ENCODE peak calls at places on chromosomes 13 and 19, in ten cellular contexts. One of them, this sample, is unnamed. For H3K4me1, the result is how much of the 10 kb centered on the place peaks cover.

GRCh38 chr13:110354209-110354627 is 47.1 kb downstream of the COL4A2 start:
- DNase-seq in H1: no peak
- DNase-seq in thoracic aorta: no peak
- DNase-seq in pancreas: no peak
- DNase-seq in ovary: no peak
- DNase-seq in SK-N-SH: no peak
- DNase-seq in A549: no peak
- DNase-seq in mammary epithelial cell: no peak
- DNase-seq in BE2C: no peak
- DNase-seq in IMR-90: peak
- DNase-seq in this sample: no peak

GRCh38 chr13:48571121-48571901 is 38.4 kb upstream of the RCBTB2 start:
- DNase-seq in H1: no peak
- DNase-seq in thoracic aorta: no peak
- DNase-seq in pancreas: no peak
- DNase-seq in ovary: no peak
- DNase-seq in SK-N-SH: no peak
- DNase-seq in A549: no peak
- DNase-seq in mammary epithelial cell: peak
- DNase-seq in BE2C: no peak
- DNase-seq in IMR-90: peak
- DNase-seq in this sample: no peak

GRCh38 chr19:46124638-46125115 is at the start of gene IGFL3:
- DNase-seq in H1: no peak
- DNase-seq in thoracic aorta: no peak
- DNase-seq in pancreas: no peak
- DNase-seq in ovary: no peak
- DNase-seq in SK-N-SH: no peak
- DNase-seq in A549: no peak
- DNase-seq in mammary epithelial cell: peak
- DNase-seq in BE2C: no peak
- DNase-seq in IMR-90: peak
- DNase-seq in this sample: no peak

GRCh38 chr13:112748947-112749346 is 59.1 kb downstream of the ATP11A start:
- DNase-seq in H1: no peak
- DNase-seq in thoracic aorta: no peak
- DNase-seq in pancreas: no peak
- DNase-seq in ovary: no peak
- DNase-seq in SK-N-SH: no peak
- DNase-seq in A549: no peak
- DNase-seq in mammary epithelial cell: no peak
- DNase-seq in BE2C: no peak
- DNase-seq in IMR-90: no peak
- DNase-seq in this sample: peak

GRCh38 chr19:46713781-46714522 is 3.0 kb downstream of the PRKD2 start:
- DNase-seq in H1: no peak
- DNase-seq in thoracic aorta: peak
- DNase-seq in pancreas: peak
- DNase-seq in ovary: peak
- DNase-seq in SK-N-SH: peak
- DNase-seq in A549: peak
- DNase-seq in mammary epithelial cell: peak
- DNase-seq in BE2C: peak
- DNase-seq in IMR-90: peak
- DNase-seq in this sample: peak

GRCh38 chr13:60220072-60220471 is 56.3 kb upstream of the DIAPH3 start:
- DNase-seq in H1: no peak
- DNase-seq in thoracic aorta: no peak
- DNase-seq in pancreas: no peak
- DNase-seq in ovary: no peak
- DNase-seq in SK-N-SH: no peak
- DNase-seq in A549: no peak
- DNase-seq in mammary epithelial cell: no peak
- DNase-seq in BE2C: no peak
- DNase-seq in IMR-90: no peak
- DNase-seq in this sample: no peak

GRCh38 chr13:25840261-25840660 is 211.6 kb downstream of the SHISA2 start:
- DNase-seq in H1: no peak
- DNase-seq in thoracic aorta: no peak
- DNase-seq in pancreas: no peak
- DNase-seq in ovary: no peak
- DNase-seq in SK-N-SH: no peak
- DNase-seq in A549: no peak
- DNase-seq in mammary epithelial cell: no peak
- DNase-seq in BE2C: no peak
- DNase-seq in IMR-90: no peak
- DNase-seq in this sample: no peak

GRCh38 chr19:55437410-55437809 is 5.7 kb downstream of the SHISA7 start:
- DNase-seq in H1: no peak
- DNase-seq in thoracic aorta: no peak
- DNase-seq in pancreas: peak
- DNase-seq in ovary: peak
- DNase-seq in SK-N-SH: no peak
- DNase-seq in A549: peak
- DNase-seq in mammary epithelial cell: peak
- DNase-seq in BE2C: no peak
- DNase-seq in IMR-90: peak
- DNase-seq in this sample: no peak

GRCh38 chr19:48511800-48512503 is at the start of gene LMTK3:
- DNase-seq in H1: no peak
- DNase-seq in thoracic aorta: no peak
- DNase-seq in pancreas: no peak
- DNase-seq in ovary: no peak
- DNase-seq in SK-N-SH: peak
- DNase-seq in A549: peak
- DNase-seq in mammary epithelial cell: no peak
- DNase-seq in BE2C: peak
- DNase-seq in IMR-90: peak
- DNase-seq in this sample: peak

GRCh38 chr13:64819081-64819480 is 2411.1 kb downstream of the PCDH9 start:
- DNase-seq in H1: no peak
- DNase-seq in thoracic aorta: no peak
- DNase-seq in pancreas: no peak
- DNase-seq in ovary: no peak
- DNase-seq in SK-N-SH: no peak
- DNase-seq in A549: no peak
- DNase-seq in mammary epithelial cell: no peak
- DNase-seq in BE2C: no peak
- DNase-seq in IMR-90: peak
- DNase-seq in this sample: no peak

GRCh38 chr13:43546260-43546659 is 240.5 kb downstream of the ENOX1 start:
- DNase-seq in H1: no peak
- DNase-seq in thoracic aorta: no peak
- DNase-seq in pancreas: no peak
- DNase-seq in ovary: peak
- DNase-seq in SK-N-SH: peak
- DNase-seq in A549: no peak
- DNase-seq in mammary epithelial cell: no peak
- DNase-seq in BE2C: peak
- DNase-seq in IMR-90: no peak
- DNase-seq in this sample: peak

GRCh38 chr13:45331981-45332830 is 8.8 kb downstream of the TPT1 start:
- DNase-seq in H1: no peak
- DNase-seq in thoracic aorta: no peak
- DNase-seq in pancreas: no peak
- DNase-seq in ovary: no peak
- DNase-seq in SK-N-SH: no peak
- DNase-seq in A549: peak
- DNase-seq in mammary epithelial cell: peak
- DNase-seq in BE2C: peak
- DNase-seq in IMR-90: peak
- DNase-seq in this sample: no peak

GRCh38 chr13:27953671-27954405 is 15.3 kb downstream of the CDX2 start:
- DNase-seq in H1: no peak
- DNase-seq in thoracic aorta: no peak
- DNase-seq in pancreas: peak
- DNase-seq in ovary: peak
- DNase-seq in SK-N-SH: peak
- DNase-seq in A549: peak
- DNase-seq in mammary epithelial cell: peak
- DNase-seq in BE2C: peak
- DNase-seq in IMR-90: peak
- DNase-seq in this sample: peak

GRCh38 chr13:75481176-75482069 is 546 bp downstream of the TBC1D4 start:
- DNase-seq in H1: no peak
- DNase-seq in thoracic aorta: no peak
- DNase-seq in pancreas: peak
- DNase-seq in ovary: peak
- DNase-seq in SK-N-SH: peak
- DNase-seq in A549: peak
- DNase-seq in mammary epithelial cell: peak
- DNase-seq in BE2C: peak
- DNase-seq in IMR-90: no peak
- DNase-seq in this sample: peak

GRCh38 chr19:30288957-30289735 is 83.0 kb upstream of the ZNF536 start:
- DNase-seq in H1: no peak
- DNase-seq in thoracic aorta: no peak
- DNase-seq in pancreas: no peak
- DNase-seq in ovary: no peak
- DNase-seq in SK-N-SH: no peak
- DNase-seq in A549: no peak
- DNase-seq in mammary epithelial cell: no peak
- DNase-seq in BE2C: no peak
- DNase-seq in IMR-90: no peak
- DNase-seq in this sample: no peak
- TF ChIP-seq CTCF in H1: no peak
- TF ChIP-seq CTCF in thoracic aorta: no peak
- TF ChIP-seq CTCF in pancreas: no peak
- TF ChIP-seq CTCF in ovary: no peak
- TF ChIP-seq CTCF in SK-N-SH: no peak
- TF ChIP-seq CTCF in A549: no peak
- TF ChIP-seq CTCF in mammary epithelial cell: no peak
- TF ChIP-seq CTCF in BE2C: no peak
- TF ChIP-seq CTCF in IMR-90: no peak
- TF ChIP-seq CTCF in this sample: no peak

GRCh38 chr13:30910676-30911075 is 4.6 kb downstream of the MEDAG start:
- DNase-seq in H1: no peak
- DNase-seq in thoracic aorta: no peak
- DNase-seq in pancreas: no peak
- DNase-seq in ovary: no peak
- DNase-seq in SK-N-SH: no peak
- DNase-seq in A549: no peak
- DNase-seq in mammary epithelial cell: no peak
- DNase-seq in BE2C: no peak
- DNase-seq in IMR-90: no peak
- DNase-seq in this sample: no peak
- H3K4me1 ChIP-seq in H1: under half
- H3K4me1 ChIP-seq in thoracic aorta: half or more
- H3K4me1 ChIP-seq in pancreas: under half
- H3K4me1 ChIP-seq in ovary: under half
- H3K4me1 ChIP-seq in SK-N-SH: under half
- H3K4me1 ChIP-seq in A549: under half
- H3K4me1 ChIP-seq in mammary epithelial cell: under half
- H3K4me1 ChIP-seq in BE2C: under half
- H3K4me1 ChIP-seq in IMR-90: under half
- H3K4me1 ChIP-seq in this sample: under half

DNA sequence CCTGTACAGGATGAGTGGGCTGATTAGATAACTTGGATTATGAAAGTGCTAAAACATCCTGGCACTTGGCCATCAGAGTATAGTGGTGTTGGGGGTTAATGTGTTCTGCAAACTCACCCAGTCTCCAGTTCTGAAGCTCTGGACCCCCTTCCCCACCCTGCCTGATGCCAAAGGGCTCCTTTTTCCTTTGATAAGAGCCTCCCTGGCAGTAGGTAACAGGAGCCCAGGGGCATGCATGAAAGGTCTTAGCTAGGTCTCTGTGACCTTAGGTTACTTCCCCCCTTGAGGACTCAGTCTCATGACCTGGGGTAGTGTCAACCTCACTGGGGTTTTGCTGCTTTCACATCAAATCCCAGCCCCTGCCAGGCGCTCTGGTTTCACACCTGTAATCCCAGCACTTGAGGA is 2.5 kb downstream of the RPS28 start:
- DNase-seq in H1: no peak
- DNase-seq in thoracic aorta: no peak
- DNase-seq in pancreas: no peak
- DNase-seq in ovary: no peak
- DNase-seq in SK-N-SH: no peak
- DNase-seq in A549: no peak
- DNase-seq in mammary epithelial cell: no peak
- DNase-seq in BE2C: no peak
- DNase-seq in IMR-90: no peak
- DNase-seq in this sample: no peak
- TF ChIP-seq CTCF in H1: no peak
- TF ChIP-seq CTCF in thoracic aorta: no peak
- TF ChIP-seq CTCF in pancreas: no peak
- TF ChIP-seq CTCF in ovary: no peak
- TF ChIP-seq CTCF in SK-N-SH: no peak
- TF ChIP-seq CTCF in A549: no peak
- TF ChIP-seq CTCF in mammary epithelial cell: no peak
- TF ChIP-seq CTCF in BE2C: no peak
- TF ChIP-seq CTCF in IMR-90: no peak
- TF ChIP-seq CTCF in this sample: no peak

GRCh38 chr13:24670174-24670573 is 10.0 kb upstream of the ATP12A start:
- DNase-seq in H1: no peak
- DNase-seq in thoracic aorta: no peak
- DNase-seq in pancreas: peak
- DNase-seq in ovary: no peak
- DNase-seq in SK-N-SH: no peak
- DNase-seq in A549: no peak
- DNase-seq in mammary epithelial cell: no peak
- DNase-seq in BE2C: no peak
- DNase-seq in IMR-90: no peak
- DNase-seq in this sample: no peak
- H3K4me1 ChIP-seq in H1: under half
- H3K4me1 ChIP-seq in thoracic aorta: under half
- H3K4me1 ChIP-seq in pancreas: under half
- H3K4me1 ChIP-seq in ovary: under half
- H3K4me1 ChIP-seq in SK-N-SH: under half
- H3K4me1 ChIP-seq in A549: under half
- H3K4me1 ChIP-seq in mammary epithelial cell: half or more
- H3K4me1 ChIP-seq in BE2C: under half
- H3K4me1 ChIP-seq in IMR-90: under half
- H3K4me1 ChIP-seq in this sample: under half

DNA sequence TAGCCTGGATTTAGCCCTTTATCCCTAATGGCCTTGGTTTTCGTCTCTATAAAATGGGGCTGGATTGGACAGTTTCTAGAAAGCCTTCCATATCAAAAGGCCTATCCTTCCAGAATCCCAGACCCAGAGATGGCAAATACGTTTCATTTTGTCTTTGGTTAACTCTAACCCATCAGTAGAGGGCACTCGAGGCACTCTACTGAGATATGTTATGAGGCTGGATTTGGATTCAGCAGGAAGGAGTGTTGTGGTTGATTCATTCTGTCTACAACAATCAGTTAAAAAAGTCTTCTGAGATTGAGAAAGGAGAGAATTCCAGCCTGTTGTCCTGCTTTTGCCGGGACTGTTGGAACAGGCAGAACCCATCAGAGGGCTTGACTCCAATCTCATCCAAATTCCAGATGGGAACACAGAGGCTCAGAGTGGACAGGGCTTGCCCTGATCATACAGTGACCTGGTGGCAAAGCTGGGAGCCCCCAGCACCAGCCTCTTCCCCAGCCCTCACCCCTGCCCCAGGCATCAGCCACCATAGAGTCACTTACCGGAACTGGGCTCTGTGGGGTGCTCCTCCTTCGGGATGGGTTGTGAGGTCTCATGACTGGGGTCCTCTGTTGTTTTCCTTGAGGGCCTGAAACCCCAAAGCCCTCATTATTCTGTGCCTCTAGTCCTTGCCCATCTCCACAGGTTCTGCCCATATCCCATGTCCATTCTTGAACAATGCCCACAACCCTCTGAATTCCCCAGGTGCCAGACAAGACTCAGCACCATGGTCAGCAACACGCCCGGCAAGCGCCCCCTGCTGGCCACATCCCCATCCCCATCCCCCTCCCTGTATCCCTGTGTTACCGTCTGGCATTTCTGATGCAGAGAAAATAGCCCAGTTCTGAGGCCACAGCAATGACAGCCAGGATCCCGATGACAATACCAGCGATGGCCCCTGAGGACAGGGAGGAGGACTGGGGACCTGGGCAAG is 12.3 kb upstream of the ZNF180 start:
- DNase-seq in H1: peak
- DNase-seq in thoracic aorta: no peak
- DNase-seq in pancreas: no peak
- DNase-seq in ovary: no peak
- DNase-seq in SK-N-SH: peak
- DNase-seq in A549: peak
- DNase-seq in mammary epithelial cell: peak
- DNase-seq in BE2C: peak
- DNase-seq in IMR-90: peak
- DNase-seq in this sample: no peak
- TF ChIP-seq CTCF in H1: peak
- TF ChIP-seq CTCF in thoracic aorta: no peak
- TF ChIP-seq CTCF in pancreas: no peak
- TF ChIP-seq CTCF in ovary: no peak
- TF ChIP-seq CTCF in SK-N-SH: peak
- TF ChIP-seq CTCF in A549: peak
- TF ChIP-seq CTCF in mammary epithelial cell: peak
- TF ChIP-seq CTCF in BE2C: peak
- TF ChIP-seq CTCF in IMR-90: peak
- TF ChIP-seq CTCF in this sample: no peak